ENCODE peak calls at places on chromosome X, in six cellular contexts. One of them, this sample, is unnamed.

GRCh38 chrX:105765691-105766090 is 56.6 kb upstream of the NRK start:
- DNase-seq in fibroblast of pulmonary artery: no peak
- DNase-seq in AG04450: no peak
- DNase-seq in psoas muscle: no peak
- DNase-seq in foreskin fibroblast: no peak
- DNase-seq in tibial nerve: no peak
- DNase-seq in this sample: no peak

GRCh38 chrX:23478056-23478455 is 143.4 kb downstream of the PTCHD1 start:
- DNase-seq in fibroblast of pulmonary artery: no peak
- DNase-seq in AG04450: no peak
- DNase-seq in psoas muscle: no peak
- DNase-seq in foreskin fibroblast: peak
- DNase-seq in tibial nerve: no peak
- DNase-seq in this sample: no peak

GRCh38 chrX:2676794-2677675 is 14.1 kb upstream of the CD99 start:
- DNase-seq in fibroblast of pulmonary artery: no peak
- DNase-seq in AG04450: no peak
- DNase-seq in psoas muscle: no peak
- DNase-seq in foreskin fibroblast: peak
- DNase-seq in tibial nerve: no peak
- DNase-seq in this sample: no peak

GRCh38 chrX:43682726-43683125 is 26.6 kb downstream of the MAOA start:
- DNase-seq in fibroblast of pulmonary artery: no peak
- DNase-seq in AG04450: no peak
- DNase-seq in psoas muscle: no peak
- DNase-seq in foreskin fibroblast: no peak
- DNase-seq in tibial nerve: no peak
- DNase-seq in this sample: no peak

GRCh38 chrX:123424546-123424945 is 240.5 kb downstream of the GRIA3 start:
- DNase-seq in fibroblast of pulmonary artery: peak
- DNase-seq in AG04450: no peak
- DNase-seq in psoas muscle: no peak
- DNase-seq in foreskin fibroblast: peak
- DNase-seq in tibial nerve: no peak
- DNase-seq in this sample: no peak

GRCh38 chrX:129769467-129770154 is 10.1 kb upstream of the SASH3 start:
- DNase-seq in fibroblast of pulmonary artery: no peak
- DNase-seq in AG04450: no peak
- DNase-seq in psoas muscle: peak
- DNase-seq in foreskin fibroblast: no peak
- DNase-seq in tibial nerve: no peak
- DNase-seq in this sample: no peak

GRCh38 chrX:36431819-36432218 is 512.3 kb downstream of the CFAP47 start:
- DNase-seq in fibroblast of pulmonary artery: peak
- DNase-seq in AG04450: peak
- DNase-seq in psoas muscle: no peak
- DNase-seq in foreskin fibroblast: no peak
- DNase-seq in tibial nerve: no peak
- DNase-seq in this sample: no peak

GRCh38 chrX:154717824-154718223 is 33.1 kb downstream of the GAB3 start:
- DNase-seq in fibroblast of pulmonary artery: peak
- DNase-seq in AG04450: no peak
- DNase-seq in psoas muscle: no peak
- DNase-seq in foreskin fibroblast: peak
- DNase-seq in tibial nerve: no peak
- DNase-seq in this sample: no peak

GRCh38 chrX:30023451-30023850 is 191.9 kb upstream of the MAGEB2 start:
- DNase-seq in fibroblast of pulmonary artery: peak
- DNase-seq in AG04450: no peak
- DNase-seq in psoas muscle: no peak
- DNase-seq in foreskin fibroblast: no peak
- DNase-seq in tibial nerve: no peak
- DNase-seq in this sample: no peak

GRCh38 chrX:121308276-121308805 is 260.9 kb downstream of the GLUD2 start:
- DNase-seq in fibroblast of pulmonary artery: peak
- DNase-seq in AG04450: no peak
- DNase-seq in psoas muscle: no peak
- DNase-seq in foreskin fibroblast: peak
- DNase-seq in tibial nerve: no peak
- DNase-seq in this sample: peak

GRCh38 chrX:129600981-129601424 is 53.8 kb downstream of the APLN start:
- DNase-seq in fibroblast of pulmonary artery: peak
- DNase-seq in AG04450: no peak
- DNase-seq in psoas muscle: no peak
- DNase-seq in foreskin fibroblast: peak
- DNase-seq in tibial nerve: peak
- DNase-seq in this sample: no peak

GRCh38 chrX:120350458-120351138 is 11.3 kb upstream of the ATP1B4 start:
- DNase-seq in fibroblast of pulmonary artery: no peak
- DNase-seq in AG04450: no peak
- DNase-seq in psoas muscle: no peak
- DNase-seq in foreskin fibroblast: no peak
- DNase-seq in tibial nerve: no peak
- DNase-seq in this sample: no peak

GRCh38 chrX:20487227-20487626 is 220.5 kb upstream of the RPS6KA3 start:
- DNase-seq in fibroblast of pulmonary artery: peak
- DNase-seq in AG04450: no peak
- DNase-seq in psoas muscle: no peak
- DNase-seq in foreskin fibroblast: peak
- DNase-seq in tibial nerve: no peak
- DNase-seq in this sample: no peak

GRCh38 chrX:10014462-10015373 is 47.6 kb downstream of the CLDN34 start:
- DNase-seq in fibroblast of pulmonary artery: peak
- DNase-seq in AG04450: peak
- DNase-seq in psoas muscle: peak
- DNase-seq in foreskin fibroblast: peak
- DNase-seq in tibial nerve: peak
- DNase-seq in this sample: no peak
- TF ChIP-seq CTCF in fibroblast of pulmonary artery: no peak
- TF ChIP-seq CTCF in AG04450: no peak
- TF ChIP-seq CTCF in psoas muscle: no peak
- TF ChIP-seq CTCF in foreskin fibroblast: no peak
- TF ChIP-seq CTCF in tibial nerve: no peak
- TF ChIP-seq CTCF in this sample: no peak

GRCh38 chrX:49231333-49232000 is 1.7 kb downstream of the CACNA1F start:
- DNase-seq in fibroblast of pulmonary artery: no peak
- DNase-seq in AG04450: no peak
- DNase-seq in psoas muscle: no peak
- DNase-seq in foreskin fibroblast: no peak
- DNase-seq in tibial nerve: no peak
- DNase-seq in this sample: no peak

GRCh38 chrX:49233176-49233575 is at the start of gene CACNA1F:
- DNase-seq in fibroblast of pulmonary artery: no peak
- DNase-seq in AG04450: no peak
- DNase-seq in psoas muscle: no peak
- DNase-seq in foreskin fibroblast: no peak
- DNase-seq in tibial nerve: no peak
- DNase-seq in this sample: no peak

GRCh38 chrX:49232525-49232924 is 615 bp downstream of the CACNA1F start:
- DNase-seq in fibroblast of pulmonary artery: no peak
- DNase-seq in AG04450: no peak
- DNase-seq in psoas muscle: no peak
- DNase-seq in foreskin fibroblast: no peak
- DNase-seq in tibial nerve: no peak
- DNase-seq in this sample: no peak

GRCh38 chrX:49228185-49228584 is 5.0 kb downstream of the CACNA1F start:
- DNase-seq in fibroblast of pulmonary artery: no peak
- DNase-seq in AG04450: no peak
- DNase-seq in psoas muscle: no peak
- DNase-seq in foreskin fibroblast: no peak
- DNase-seq in tibial nerve: no peak
- DNase-seq in this sample: no peak

DNA sequence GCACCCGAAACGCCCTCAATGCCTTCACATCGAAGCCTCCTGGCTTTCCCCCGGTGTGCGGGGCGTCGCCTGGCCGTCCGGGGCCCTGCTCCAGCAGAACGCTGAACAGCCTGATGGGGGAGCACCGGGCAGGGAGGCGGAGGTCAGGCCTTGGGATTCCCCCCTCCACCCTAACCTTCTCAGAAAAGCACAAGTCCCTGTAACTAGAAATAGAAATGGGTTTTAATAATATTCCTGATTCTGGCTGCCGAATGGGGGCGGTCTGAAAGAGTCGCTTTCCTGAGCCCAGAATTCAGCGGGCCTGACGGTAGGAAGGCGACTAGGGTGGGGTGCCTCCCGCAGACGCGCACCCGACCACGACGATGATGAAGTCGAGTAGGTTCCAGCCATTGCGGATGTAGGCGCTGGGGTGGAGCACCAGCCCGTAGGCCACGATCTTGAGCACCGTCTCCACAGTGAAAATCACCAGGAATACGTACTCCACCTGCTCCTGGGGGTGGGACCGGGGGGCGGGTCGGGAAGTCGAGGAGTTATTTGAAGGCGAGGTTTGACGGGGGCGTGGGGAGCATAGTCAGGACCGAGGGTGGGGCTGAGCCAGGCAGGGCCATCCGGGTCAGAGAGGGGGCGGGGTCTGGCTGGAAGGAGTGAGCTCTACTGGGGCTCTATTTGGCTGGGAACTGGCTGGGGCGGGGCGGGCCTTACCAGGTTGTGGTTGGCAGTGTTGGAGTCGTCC is 2.5 kb downstream of the CACNA1F start:
- DNase-seq in fibroblast of pulmonary artery: no peak
- DNase-seq in AG04450: no peak
- DNase-seq in psoas muscle: peak
- DNase-seq in foreskin fibroblast: peak
- DNase-seq in tibial nerve: no peak
- DNase-seq in this sample: no peak
- H3K4me3 ChIP-seq in fibroblast of pulmonary artery: no peak
- H3K4me3 ChIP-seq in AG04450: no peak
- H3K4me3 ChIP-seq in psoas muscle: peak
- H3K4me3 ChIP-seq in foreskin fibroblast: no peak
- H3K4me3 ChIP-seq in tibial nerve: peak
- H3K4me3 ChIP-seq in this sample: no peak

GRCh38 chrX:80432863-80433262 is 12.6 kb downstream of the TENT5D start:
- DNase-seq in fibroblast of pulmonary artery: peak
- DNase-seq in AG04450: no peak
- DNase-seq in psoas muscle: no peak
- DNase-seq in foreskin fibroblast: no peak
- DNase-seq in tibial nerve: no peak
- DNase-seq in this sample: no peak
- TF ChIP-seq CTCF in fibroblast of pulmonary artery: no peak
- TF ChIP-seq CTCF in AG04450: no peak
- TF ChIP-seq CTCF in psoas muscle: no peak
- TF ChIP-seq CTCF in foreskin fibroblast: no peak
- TF ChIP-seq CTCF in tibial nerve: no peak
- TF ChIP-seq CTCF in this sample: no peak

GRCh38 chrX:76605390-76605789 is 177.9 kb downstream of the MAGEE1 start:
- DNase-seq in fibroblast of pulmonary artery: no peak
- DNase-seq in AG04450: no peak
- DNase-seq in psoas muscle: no peak
- DNase-seq in foreskin fibroblast: no peak
- DNase-seq in tibial nerve: no peak
- DNase-seq in this sample: no peak
- H3K4me3 ChIP-seq in fibroblast of pulmonary artery: no peak
- H3K4me3 ChIP-seq in AG04450: no peak
- H3K4me3 ChIP-seq in psoas muscle: no peak
- H3K4me3 ChIP-seq in foreskin fibroblast: no peak
- H3K4me3 ChIP-seq in tibial nerve: no peak
- H3K4me3 ChIP-seq in this sample: no peak

DNA sequence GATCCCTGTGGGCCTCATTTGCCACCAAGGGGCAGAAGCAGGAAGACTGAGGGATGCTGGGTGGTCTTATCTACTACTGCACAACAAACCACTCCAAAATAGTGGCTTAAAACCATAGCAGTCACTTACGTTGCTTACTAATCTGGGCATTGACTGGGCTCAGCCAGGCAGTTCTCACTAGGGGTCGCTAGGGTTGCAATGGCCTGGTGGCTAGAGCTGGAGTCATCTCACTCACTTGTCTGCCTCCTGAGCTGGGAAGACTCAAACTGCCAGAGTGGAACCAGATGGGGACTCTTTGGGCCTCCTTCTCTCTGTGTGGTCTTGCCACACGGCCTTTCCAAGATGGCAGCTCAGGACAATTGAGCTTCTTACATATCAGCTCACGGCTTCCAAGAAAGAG is 216.3 kb upstream of the BCOR start:
- DNase-seq in fibroblast of pulmonary artery: no peak
- DNase-seq in AG04450: no peak
- DNase-seq in psoas muscle: no peak
- DNase-seq in foreskin fibroblast: no peak
- DNase-seq in tibial nerve: no peak
- DNase-seq in this sample: no peak
- TF ChIP-seq CTCF in fibroblast of pulmonary artery: no peak
- TF ChIP-seq CTCF in AG04450: no peak
- TF ChIP-seq CTCF in psoas muscle: no peak
- TF ChIP-seq CTCF in foreskin fibroblast: no peak
- TF ChIP-seq CTCF in tibial nerve: no peak
- TF ChIP-seq CTCF in this sample: no peak

GRCh38 chrX:72609313-72609712 is 36.7 kb upstream of the HDAC8 start:
- DNase-seq in fibroblast of pulmonary artery: peak
- DNase-seq in AG04450: no peak
- DNase-seq in psoas muscle: no peak
- DNase-seq in foreskin fibroblast: peak
- DNase-seq in tibial nerve: no peak
- DNase-seq in this sample: no peak
- H3K4me3 ChIP-seq in fibroblast of pulmonary artery: no peak
- H3K4me3 ChIP-seq in AG04450: no peak
- H3K4me3 ChIP-seq in psoas muscle: no peak
- H3K4me3 ChIP-seq in foreskin fibroblast: no peak
- H3K4me3 ChIP-seq in tibial nerve: no peak
- H3K4me3 ChIP-seq in this sample: no peak